ENCODE peak calls at places on chromosomes 6 and 20, in seven cellular contexts. T is mesothelial cell of epicardium; W is kidney glomerular epithelial cell; O is NCI-H1092 treated with DMSO at 0.1 percent for 48 hours; G is activated CD4-positive, alpha-beta T cell treated with anti-CD3 and anti-CD28 coated beads, Interleukin-2, amount 10 ng/mL, durations not matched to agents 7 days and 5 days; V is naive thymus-derived CD8-positive, alpha-beta T cell; F is stimulated activated CD8-positive, alpha-beta memory T cell treated with anti-CD3 and anti-CD28 coated beads, Interleukin-7, amount 100 ng/mL, for 24 hours. C is an unnamed sample.

GRCh38 chr6:169188051-169188863 is 65.4 kb downstream of the THBS2 start:
- DNase-seq in F (no peak), V (no peak), T (no peak), G (no peak), W (peak; percentile 16), O (peak; percentile 18), C (no peak)

GRCh38 chr20:15867017-15867416 is 706.2 kb downstream of the KIF16B start:
- DNase-seq in T (no peak), G (no peak), V (no peak), F (no peak), W (no peak), O (no peak), C (no peak)

GRCh38 chr6:158817298-158818007 is 1.7 kb downstream of the EZR start:
- DNase-seq in F (no peak), O (peak; percentile 40), G (peak; percentile 41), V (peak; percentile 69), T (peak; percentile 51), W (peak; percentile 25), C (no peak)

GRCh38 chr20:51966296-51966971 is 164.1 kb upstream of the SALL4 start:
- DNase-seq in G (peak; percentile 6), W (peak; percentile 47), V (no peak), O (peak; percentile 20), T (no peak), F (no peak), C (peak; percentile 67)

GRCh38 chr6:53465732-53466131 is 79.2 kb downstream of the GCLC start:
- DNase-seq in T (no peak), O (no peak), G (no peak), F (no peak), V (no peak), W (no peak), C (no peak)

GRCh38 chr20:20366551-20366895 is 1.4 kb upstream of the INSM1 start:
- DNase-seq in W (no peak), F (no peak), T (no peak), V (no peak), G (no peak), O (peak; percentile 80), C (no peak)

GRCh38 chr20:58598271-58599015 is 52.6 kb upstream of the STX16 start:
- DNase-seq in W (no peak), T (no peak), V (no peak), F (no peak), O (no peak), G (no peak), C (no peak)

GRCh38 chr6:37218501-37218900 is 39.1 kb upstream of the TBC1D22B start:
- DNase-seq in G (no peak), T (no peak), O (no peak), W (no peak), V (no peak), F (no peak), C (no peak)

GRCh38 chr6:78502386-78502887 is 364.9 kb upstream of the IRAK1BP1 start:
- DNase-seq in T (no peak), V (no peak), G (no peak), W (no peak), O (no peak), F (no peak), C (no peak)

GRCh38 chr6:27312146-27312949 is at the start of gene POM121L2:
- DNase-seq in O (peak; percentile 19), F (no peak), G (peak; percentile 68), T (peak; percentile 76), W (peak; percentile 79), V (peak; percentile 75), C (peak; percentile 86)

GRCh38 chr6:159871241-159871640 is 19.5 kb upstream of the MAS1 start:
- DNase-seq in W (no peak), O (no peak), G (no peak), F (no peak), T (no peak), V (no peak), C (no peak)

GRCh38 chr20:25203089-25203488 is 7.6 kb downstream of the ENTPD6 start:
- DNase-seq in G (no peak), W (no peak), V (no peak), T (no peak), F (no peak), O (no peak), C (no peak)

GRCh38 chr6:5344038-5344437 is 82.7 kb downstream of the FARS2 start:
- DNase-seq in F (no peak), T (no peak), O (no peak), V (no peak), W (no peak), G (no peak), C (no peak)

GRCh38 chr6:41442800-41443501 is 103.2 kb upstream of the FOXP4 start:
- DNase-seq in F (no peak), W (no peak), T (peak; percentile 87), V (no peak), G (no peak), O (peak; percentile 22), C (no peak)

GRCh38 chr6:24374612-24375011 is 16.8 kb upstream of the DCDC2 start:
- DNase-seq in O (no peak), V (no peak), W (no peak), T (no peak), F (no peak), G (no peak), C (no peak)

GRCh38 chr20:1973921-1974440 is 19.9 kb downstream of the PDYN start:
- DNase-seq in O (no peak), T (no peak), G (no peak), V (no peak), W (no peak), F (no peak), C (no peak)

GRCh38 chr6:114084327-114084890 is 113.5 kb upstream of the HDAC2 start:
- DNase-seq in T (no peak), G (no peak), F (no peak), V (no peak), W (no peak), O (no peak), C (no peak)

GRCh38 chr6:14472964-14473363 is 355.4 kb downstream of the CD83 start:
- DNase-seq in O (no peak), G (no peak), T (no peak), W (no peak), F (no peak), V (no peak), C (no peak)

GRCh38 chr6:90078513-90079289 is 184.4 kb downstream of the GJA10 start:
- DNase-seq in O (no peak), T (no peak), V (no peak), G (peak; percentile 52), F (peak; percentile 34), W (no peak), C (no peak)

GRCh38 chr6:43772571-43773049 is 2.6 kb downstream of the VEGFA start:
- DNase-seq in O (peak; percentile 11), G (no peak), F (no peak), W (no peak), V (no peak), T (no peak), C (no peak)

GRCh38 chr6:134908906-134909516 is 40.9 kb downstream of the ALDH8A1 start:
- DNase-seq in F (no peak), G (peak; percentile 12), T (no peak), O (no peak), W (peak; percentile 100), V (no peak), C (peak; percentile 42)

GRCh38 chr6:23173231-23173630 is 603.9 kb downstream of the HDGFL1 start:
- DNase-seq in V (no peak), T (no peak), O (no peak), W (no peak), F (no peak), G (no peak), C (no peak)

GRCh38 chr20:49790077-49790798 is 22.4 kb upstream of the SLC9A8 start:
- DNase-seq in V (no peak), O (no peak), W (no peak), G (no peak), T (no peak), F (no peak), C (no peak)

GRCh38 chr20:3659492-3660261 is 3.5 kb downstream of the GFRA4 start:
- DNase-seq in O (no peak), W (no peak), T (peak; percentile 36), G (no peak), F (no peak), V (no peak), C (no peak)

GRCh38 chr6:83709748-83710050 is 798 bp upstream of the SNAP91 start:
- DNase-seq in V (no peak), T (no peak), F (no peak), G (no peak), W (no peak), O (no peak), C (no peak)

GRCh38 chr6:91538622-91539021 is 951.8 kb upstream of the MAP3K7 start:
- DNase-seq in T (no peak), F (no peak), V (no peak), O (no peak), W (no peak), G (no peak), C (no peak)

GRCh38 chr6:3913077-3913957 is 64.1 kb downstream of the FAM50B start:
- DNase-seq in F (no peak), T (no peak), G (no peak), W (peak; percentile 98), V (no peak), O (peak; percentile 24), C (peak; percentile 92)

GRCh38 chr6:31712296-31712695 is 2.9 kb upstream of the LY6G6D start:
- DNase-seq in W (no peak), G (peak; percentile 38), T (no peak), F (no peak), O (no peak), V (no peak), C (no peak)

GRCh38 chr6:123745877-123746276 is 57.8 kb upstream of the NKAIN2 start:
- DNase-seq in W (peak; percentile 47), F (no peak), O (no peak), T (no peak), G (no peak), V (no peak), C (no peak)

GRCh38 chr6:108914235-108915022 is 66.2 kb downstream of the ARMC2 start:
- DNase-seq in W (no peak), G (peak; percentile 33), O (no peak), V (peak; percentile 68), F (no peak), T (no peak), C (no peak)

GRCh38 chr6:137165375-137166246 is 7.8 kb downstream of the IL22RA2 start:
- DNase-seq in W (no peak), F (no peak), G (peak; percentile 70), O (peak; percentile 18), V (no peak), T (no peak), C (no peak)

C was measured in LoVo.